ENCODE peak calls at places on chromosomes 12 and 14, in four cellular contexts. Q is HT1080, J is pancreas, U is lower leg skin. S is an unnamed sample.

GRCh38 chr12:38662851-38663250 is 242.5 kb downstream of the CPNE8 start:
- DNase-seq in Q (peak; percentile 6), J (no peak), U (no peak), S (no peak)

GRCh38 chr12:45674583-45674982 is 54.9 kb upstream of the ARID2 start:
- DNase-seq in Q (peak; percentile 85), J (no peak), U (peak; percentile 56), S (peak; percentile 90)

GRCh38 chr12:80576641-80577418 is 130.6 kb upstream of the MYF6 start:
- DNase-seq in Q (no peak), J (no peak), U (no peak), S (no peak)

GRCh38 chr12:19482551-19483109 is 43.3 kb downstream of the AEBP2 start:
- DNase-seq in Q (no peak), J (no peak), U (peak; percentile 21), S (no peak)

GRCh38 chr12:113642672-113643071 is 171.0 kb upstream of the LHX5 start:
- DNase-seq in Q (no peak), J (no peak), U (no peak), S (no peak)

GRCh38 chr12:1122803-1123202 is 131.8 kb downstream of the ERC1 start:
- DNase-seq in Q (no peak), J (no peak), U (no peak), S (peak; percentile 9)

GRCh38 chr12:104653730-104654328 is 197.1 kb downstream of the CHST11 start:
- DNase-seq in Q (no peak), J (no peak), U (no peak), S (no peak)

GRCh38 chr12:28575593-28576205 is 385.4 kb downstream of the CCDC91 start:
- DNase-seq in Q (no peak), J (no peak), U (no peak), S (no peak)

GRCh38 chr14:51562816-51563215 is 88.9 kb upstream of the FRMD6 start:
- DNase-seq in Q (peak; percentile 63), J (no peak), U (no peak), S (peak; percentile 97)

GRCh38 chr12:95829395-95829794 is 29.4 kb upstream of the SNRPF start:
- DNase-seq in Q (no peak), J (no peak), U (no peak), S (no peak)

GRCh38 chr12:111255261-111255660 is 113.6 kb downstream of the PHETA1 start:
- DNase-seq in Q (no peak), J (no peak), U (no peak), S (no peak)

GRCh38 chr12:31536672-31537071 is 54.3 kb downstream of the DENND5B start:
- DNase-seq in Q (no peak), J (no peak), U (no peak), S (no peak)

GRCh38 chr12:67698711-67699603 is 50.4 kb downstream of the DYRK2 start:
- DNase-seq in Q (peak; percentile 73), J (no peak), U (no peak), S (peak; percentile 96)

GRCh38 chr12:88600272-88600671 is 20.0 kb upstream of the KITLG start:
- DNase-seq in Q (peak; percentile 76), J (no peak), U (no peak), S (peak; percentile 84)

GRCh38 chr12:77734489-77734888 is 96.2 kb upstream of the NAV3 start:
- DNase-seq in Q (peak; percentile 32), J (no peak), U (no peak), S (peak; percentile 61)

GRCh38 chr14:85415015-85415712 is 114.8 kb upstream of the FLRT2 start:
- DNase-seq in Q (peak; percentile 93), J (peak; percentile 24), U (peak; percentile 89), S (peak; percentile 6)

GRCh38 chr12:34400986-34401658 is 378.8 kb downstream of the ALG10 start:
- DNase-seq in Q (no peak), J (peak; percentile 3), U (peak; percentile 11), S (no peak)

GRCh38 chr14:105212541-105213305 is 31.6 kb upstream of the NUDT14 start:
- DNase-seq in Q (no peak), J (no peak), U (no peak), S (no peak)

GRCh38 chr14:101500061-101500460 is 61.2 kb upstream of the DIO3 start:
- DNase-seq in Q (no peak), J (no peak), U (no peak), S (no peak)

GRCh38 chr14:32263939-32264567 is 61.0 kb upstream of the RNU6-8 start:
- DNase-seq in Q (no peak), J (no peak), U (no peak), S (no peak)

GRCh38 chr14:33765251-33765650 is 185.6 kb downstream of the EGLN3 start:
- DNase-seq in Q (no peak), J (no peak), U (no peak), S (peak; percentile 46)

GRCh38 chr12:52794479-52795331 is 1.2 kb downstream of the KRT3 start:
- DNase-seq in Q (peak; percentile 17), J (no peak), U (no peak), S (peak; percentile 79)

GRCh38 chr12:1583421-1584078 is 10.8 kb downstream of the FBXL14 start:
- DNase-seq in Q (peak; percentile 73), J (peak; percentile 70), U (peak; percentile 62), S (peak; percentile 87)

GRCh38 chr12:127655691-127656090 is 611.3 kb upstream of the TMEM132C start:
- DNase-seq in Q (no peak), J (no peak), U (no peak), S (peak; percentile 86)

GRCh38 chr12:49649445-49649844 is 26.1 kb downstream of the PRPF40B start:
- DNase-seq in Q (no peak), J (no peak), U (no peak), S (no peak)

GRCh38 chr12:47078733-47079364 is 572 bp upstream of the PCED1B start:
- DNase-seq in Q (no peak), J (peak; percentile 26), U (no peak), S (peak; percentile 58)

GRCh38 chr12:123900898-123901376 is 71.7 kb downstream of the CCDC92 start:
- DNase-seq in Q (peak; percentile 33), J (no peak), U (no peak), S (no peak)

GRCh38 chr12:15842106-15842505 is 40.1 kb upstream of the STRAP start:
- DNase-seq in Q (peak; percentile 62), J (no peak), U (no peak), S (peak; percentile 56)

GRCh38 chr12:12979151-12979550 is 20.9 kb downstream of the HEBP1 start:
- DNase-seq in Q (no peak), J (no peak), U (no peak), S (no peak)

GRCh38 chr14:60510976-60511599 is 2.1 kb downstream of the SIX6 start:
- DNase-seq in Q (no peak), J (no peak), U (no peak), S (no peak)

GRCh38 chr12:94848966-94849365 is 154.5 kb downstream of the NDUFA12 start:
- DNase-seq in Q (no peak), J (no peak), U (no peak), S (no peak)

GRCh38 chr14:93067088-93067487 is 48.6 kb downstream of the ITPK1 start:
- DNase-seq in Q (no peak), J (no peak), U (no peak), S (no peak)

GRCh38 chr12:59808317-59808910 is 212.6 kb downstream of the SLC16A7 start:
- DNase-seq in Q (peak; percentile 8), J (no peak), U (no peak), S (peak; percentile 27)

GRCh38 chr12:127599441-127599840 is 667.5 kb upstream of the TMEM132C start:
- DNase-seq in Q (no peak), J (no peak), U (no peak), S (no peak)

GRCh38 chr14:103302966-103303365 is 31.1 kb upstream of the EIF5 start:
- DNase-seq in Q (no peak), J (no peak), U (no peak), S (no peak)

GRCh38 chr14:91946313-91947195 is 940 bp downstream of the FBLN5 start:
- DNase-seq in Q (no peak), J (no peak), U (peak; percentile 22), S (no peak)

S was measured in M059J.